ENCODE peak calls at places on chromosomes 4 and X, in eight cellular contexts. M is nephron progenitor cell, Y is uterus, E is left lung, Q is fibroblast of the aortic adventitia, W is cardiac muscle cell, R is upper lobe of left lung, T is astrocyte of the spinal cord. L is an unnamed sample.

GRCh38 chr4:80206541-80207171 is 9.4 kb downstream of the PRDM8 start:
- DNase-seq in Y (peak), M (no peak), E (no peak), W (no peak), T (no peak), Q (no peak), R (peak), L (no peak)

GRCh38 chr4:100986360-100986868 is 360.9 kb downstream of the PPP3CA start:
- DNase-seq in Q (no peak), E (no peak), Y (no peak), R (no peak), T (peak), W (peak), M (peak), L (no peak)

GRCh38 chr4:102759835-102760644 is 728 bp downstream of the MANBA start:
- DNase-seq in W (peak), Q (peak), E (no peak), R (no peak), Y (peak), T (peak), M (peak), L (no peak)

GRCh38 chr4:3674479-3674851 is 91.7 kb upstream of the ADRA2C start:
- DNase-seq in E (no peak), R (peak), W (no peak), Y (no peak), T (no peak), Q (no peak), M (no peak), L (no peak)

GRCh38 chrX:82127228-82128123 is 925.6 kb downstream of the SH3BGRL start:
- DNase-seq in E (no peak), M (no peak), Y (no peak), Q (no peak), R (no peak), W (no peak), T (no peak), L (no peak)

GRCh38 chr4:73721419-73721818 is 18.9 kb upstream of the CXCL8 start:
- DNase-seq in M (no peak), E (no peak), W (no peak), R (no peak), T (peak), Y (no peak), Q (peak), L (no peak)

GRCh38 chr4:19497692-19498091 is 754.0 kb upstream of the SLIT2 start:
- DNase-seq in Y (no peak), T (no peak), E (no peak), M (no peak), R (no peak), Q (no peak), W (no peak), L (no peak)

GRCh38 chr4:128542047-128542446 is 254.4 kb upstream of the PGRMC2 start:
- DNase-seq in M (no peak), W (no peak), R (no peak), E (no peak), T (no peak), Y (no peak), Q (peak), L (no peak)

GRCh38 chr4:168308912-168309311 is 9.6 kb downstream of the DDX60 start:
- DNase-seq in T (no peak), Q (no peak), M (no peak), R (no peak), Y (no peak), W (no peak), E (no peak), L (no peak)

GRCh38 chr4:168306476-168306875 is 12.1 kb downstream of the DDX60 start:
- DNase-seq in W (no peak), R (no peak), T (no peak), Q (no peak), M (no peak), E (no peak), Y (no peak), L (no peak)

GRCh38 chr4:168309781-168310180 is 8.8 kb downstream of the DDX60 start:
- DNase-seq in Q (peak), E (no peak), R (no peak), M (no peak), Y (no peak), W (peak), T (no peak), L (no peak)

GRCh38 chr4:168304744-168305459 is 13.7 kb downstream of the DDX60 start:
- DNase-seq in M (no peak), T (peak), Q (peak), W (no peak), Y (no peak), R (no peak), E (no peak), L (no peak)
- TF ChIP-seq CTCF in M (no peak), T (no peak), Q (no peak), W (no peak), Y (no peak), R (no peak), E (no peak), L (no peak)

DNA sequence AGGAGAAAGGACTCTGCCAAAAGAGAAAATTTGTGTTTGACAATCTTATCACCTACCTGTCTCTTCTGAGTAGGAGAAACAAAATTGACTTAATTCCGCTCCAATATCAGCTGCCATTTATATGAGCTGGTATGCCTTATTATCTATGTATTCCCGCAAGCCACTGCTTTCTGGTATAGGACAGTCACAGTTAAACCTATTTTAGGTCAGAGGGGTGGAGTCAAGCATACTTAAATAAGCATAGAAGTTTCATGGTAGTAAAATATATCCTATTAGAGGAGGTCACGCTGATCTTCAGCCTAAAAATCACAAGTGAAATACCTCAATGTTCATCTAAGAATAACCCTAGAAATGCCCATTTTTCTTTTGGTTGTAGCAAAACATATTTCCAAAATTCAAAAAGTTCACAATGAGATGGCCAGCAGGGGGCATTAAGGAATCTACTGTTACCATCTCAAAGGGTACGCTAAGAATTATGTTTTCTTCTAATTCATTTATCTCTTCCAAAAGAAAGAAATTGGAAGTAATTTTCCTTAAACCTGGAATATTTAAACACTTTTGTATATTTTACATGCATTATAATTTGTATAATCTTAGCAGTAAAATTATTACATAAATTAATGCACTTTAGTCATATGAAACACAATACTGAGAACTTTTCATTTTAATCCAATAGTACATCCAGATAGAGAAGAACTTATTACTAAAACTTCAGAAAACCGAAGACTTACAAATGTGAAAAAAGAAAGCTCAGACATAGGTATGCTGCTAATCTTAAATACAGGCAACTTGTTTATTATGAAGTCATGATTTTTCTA is 10.5 kb downstream of the PPAT start:
- DNase-seq in Y (no peak), T (peak), Q (peak), R (no peak), E (no peak), M (peak), W (peak), L (no peak)
- TF ChIP-seq CTCF in Y (peak), T (peak), Q (peak), R (peak), E (peak), M (peak), W (peak), L (peak)

DNA sequence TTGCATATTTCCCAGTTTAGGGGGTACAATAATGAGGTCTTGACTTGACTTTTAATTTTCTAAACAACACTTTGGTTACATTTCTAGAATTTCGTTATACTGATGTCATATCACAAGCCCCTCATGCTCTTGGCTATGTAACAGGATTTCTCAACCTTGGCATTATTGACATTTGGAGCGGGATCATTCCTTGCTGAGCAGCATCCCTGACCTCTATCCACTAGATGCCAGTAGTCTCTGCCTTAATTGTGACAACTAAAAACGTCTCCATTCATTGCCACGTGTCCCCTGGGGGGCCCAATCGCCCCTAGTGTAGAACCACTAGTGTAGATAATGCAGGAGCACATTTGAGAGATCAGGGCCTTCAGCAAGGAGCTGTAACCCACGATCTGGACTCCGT is 234.2 kb upstream of the MID1 start:
- DNase-seq in E (no peak), M (no peak), Y (no peak), Q (no peak), T (no peak), W (no peak), R (no peak), L (no peak)
- TF ChIP-seq CTCF in E (no peak), M (no peak), Y (no peak), Q (no peak), T (no peak), W (no peak), R (no peak), L (no peak)

GRCh38 chr4:156718226-156718625 is 253.4 kb downstream of the PDGFC start:
- DNase-seq in E (no peak), Y (no peak), Q (no peak), M (no peak), T (no peak), W (no peak), R (no peak), L (no peak)
- TF ChIP-seq CTCF in E (no peak), Y (no peak), Q (no peak), M (no peak), T (no peak), W (no peak), R (no peak), L (no peak)

GRCh38 chr4:153117554-153117953 is 86.7 kb upstream of the TRIM2 start:
- DNase-seq in T (no peak), Q (no peak), W (no peak), R (no peak), E (no peak), M (no peak), Y (no peak), L (no peak)
- TF ChIP-seq CTCF in T (no peak), Q (no peak), W (no peak), R (no peak), E (no peak), M (no peak), Y (no peak), L (no peak)

GRCh38 chr4:177108708-177109107 is 201.0 kb upstream of the NEIL3 start:
- DNase-seq in M (no peak), E (no peak), Y (no peak), Q (peak), W (no peak), T (no peak), R (no peak), L (no peak)
- TF ChIP-seq CTCF in M (no peak), E (no peak), Y (no peak), Q (peak), W (peak), T (peak), R (no peak), L (no peak)

GRCh38 chrX:102339312-102340298 is 92.6 kb downstream of the NXF2 start:
- DNase-seq in M (no peak), T (no peak), Y (no peak), Q (no peak), R (peak), W (no peak), E (no peak), L (no peak)

GRCh38 chrX:102341867-102342266 is 94.9 kb downstream of the NXF2 start:
- DNase-seq in R (no peak), Q (no peak), M (no peak), W (no peak), Y (no peak), T (no peak), E (no peak), L (no peak)

GRCh38 chrX:102338162-102338561 is 91.2 kb downstream of the NXF2 start:
- DNase-seq in W (no peak), T (no peak), M (no peak), Q (no peak), R (no peak), E (no peak), Y (no peak), L (no peak)
- TF ChIP-seq CTCF in W (no peak), T (no peak), M (no peak), Q (no peak), R (no peak), E (no peak), Y (no peak), L (no peak)

GRCh38 chr4:39620551-39620950 is 18.1 kb downstream of the SMIM14 start:
- DNase-seq in E (no peak), W (no peak), T (peak), Q (peak), R (no peak), M (no peak), Y (no peak), L (no peak)

GRCh38 chr4:39614487-39615162 is 24.0 kb downstream of the SMIM14 start:
- DNase-seq in E (no peak), T (peak), Y (no peak), Q (peak), M (no peak), W (no peak), R (no peak), L (no peak)

GRCh38 chr4:39613093-39613656 is 25.5 kb downstream of the SMIM14 start:
- DNase-seq in T (peak), Y (no peak), Q (peak), W (peak), M (no peak), E (no peak), R (no peak), L (no peak)

GRCh38 chr4:39617534-39617933 is 21.1 kb downstream of the SMIM14 start:
- DNase-seq in Q (no peak), R (no peak), Y (no peak), M (no peak), T (no peak), E (no peak), W (no peak), L (no peak)

GRCh38 chr4:39616651-39617050 is 22.0 kb downstream of the SMIM14 start:
- DNase-seq in Y (no peak), Q (peak), E (no peak), M (no peak), R (no peak), W (no peak), T (peak), L (no peak)
- TF ChIP-seq CTCF in Y (no peak), Q (no peak), E (no peak), M (no peak), R (no peak), W (no peak), T (no peak), L (no peak)